ENCODE peak calls at places on chromosomes 6 and 20, in five cellular contexts. W, E, Y, I and R are unnamed samples.

GRCh38 chr6:166959906-166960608 is 3.7 kb upstream of the RNASET2 start:
- DNase-seq in W (no peak), E (no peak), Y (no peak), I (no peak), R (no peak)

GRCh38 chr6:156449569-156449968 is 327.6 kb upstream of the ARID1B start:
- DNase-seq in W (no peak), I (no peak), E (peak), Y (no peak), R (no peak)

GRCh38 chr6:143108278-143108677 is 47.6 kb downstream of the AIG1 start:
- DNase-seq in Y (no peak), E (no peak), W (no peak), I (peak), R (no peak)

GRCh38 chr20:32907886-32908285 is 49.2 kb downstream of the EFCAB8 start:
- DNase-seq in Y (no peak), W (no peak), I (no peak), E (no peak), R (no peak)

GRCh38 chr20:8971669-8972316 is 97.1 kb upstream of the PLCB4 start:
- DNase-seq in E (no peak), Y (no peak), I (no peak), W (no peak), R (no peak)

GRCh38 chr6:51515052-51515402 is 572.4 kb downstream of the PKHD1 start:
- DNase-seq in E (no peak), W (no peak), I (no peak), Y (no peak), R (no peak)

GRCh38 chr6:82211326-82211725 is 36.2 kb downstream of the IBTK start:
- DNase-seq in I (no peak), E (no peak), W (no peak), Y (no peak), R (no peak)

GRCh38 chr6:43963877-43964658 is 163.2 kb downstream of the MRPL14 start:
- DNase-seq in Y (no peak), I (no peak), E (no peak), W (no peak), R (no peak)

GRCh38 chr6:118651282-118652050 is at the start of gene CEP85L:
- DNase-seq in E (peak), Y (peak), W (peak), I (peak), R (peak)

GRCh38 chr6:116229287-116229913 is 24.5 kb downstream of the TSPYL4 start:
- DNase-seq in E (peak), W (peak), I (peak), Y (peak), R (no peak)

GRCh38 chr6:125392682-125393081 is 90.9 kb upstream of the HDDC2 start:
- DNase-seq in E (no peak), W (no peak), I (no peak), Y (no peak), R (peak)

GRCh38 chr20:61577065-61577464 is 325.0 kb downstream of the CDH4 start:
- DNase-seq in Y (no peak), E (no peak), W (no peak), I (no peak), R (no peak)

GRCh38 chr6:2127484-2127911 is 117.9 kb downstream of the GMDS start:
- DNase-seq in I (peak), Y (no peak), W (no peak), E (no peak), R (peak)

GRCh38 chr6:105452924-105453756 is 50.3 kb upstream of the PREP start:
- DNase-seq in W (no peak), Y (no peak), E (no peak), I (no peak), R (peak)

GRCh38 chr20:33664085-33664761 is 2.1 kb downstream of the C20orf144 start:
- DNase-seq in W (no peak), I (no peak), E (peak), Y (no peak), R (no peak)

GRCh38 chr6:139711714-139712585 is 337.5 kb upstream of the CITED2 start:
- DNase-seq in E (no peak), W (no peak), Y (no peak), I (peak), R (no peak)

GRCh38 chr6:27250955-27251671 is 3.6 kb downstream of the PRSS16 start:
- DNase-seq in E (peak), W (no peak), I (peak), Y (no peak), R (peak)

GRCh38 chr20:11182715-11183114 is 508.9 kb upstream of the JAG1 start:
- DNase-seq in W (no peak), E (no peak), Y (no peak), I (peak), R (no peak)

GRCh38 chr20:43911066-43911465 is 3.6 kb upstream of the TOX2 start:
- DNase-seq in I (peak), W (no peak), Y (peak), E (peak), R (no peak)

GRCh38 chr6:112122758-112123157 is 35.4 kb downstream of the FAM229B start:
- DNase-seq in I (no peak), E (no peak), W (no peak), Y (no peak), R (no peak)

GRCh38 chr20:35502352-35502751 is 27.1 kb downstream of the C20orf173 start:
- DNase-seq in Y (no peak), E (no peak), W (no peak), I (no peak), R (peak)

GRCh38 chr6:34386316-34387137 is 5.9 kb downstream of the NUDT3 start:
- DNase-seq in I (peak), Y (peak), E (no peak), W (no peak), R (no peak)

GRCh38 chr20:38290829-38291581 is 13.0 kb upstream of the BPI start:
- DNase-seq in Y (peak), E (peak), I (peak), W (no peak), R (no peak)

GRCh38 chr20:57608516-57608915 is 11.7 kb downstream of the ZBP1 start:
- DNase-seq in W (no peak), Y (no peak), E (no peak), I (no peak), R (no peak)

GRCh38 chr20:24955045-24955444 is 6.0 kb downstream of the CST7 start:
- DNase-seq in Y (no peak), E (no peak), I (no peak), W (no peak), R (peak)

GRCh38 chr6:163745566-163746400 is 331.3 kb downstream of the QKI start:
- DNase-seq in Y (peak), E (no peak), I (peak), W (no peak), R (no peak)

GRCh38 chr20:25318471-25319240 is 70.8 kb downstream of the PYGB start:
- DNase-seq in Y (no peak), I (no peak), W (no peak), E (no peak), R (peak)

GRCh38 chr6:16700202-16700997 is 60.9 kb downstream of the ATXN1 start:
- DNase-seq in E (peak), Y (no peak), I (peak), W (no peak), R (no peak)

GRCh38 chr20:52937701-52938100 is 34.5 kb upstream of the TSHZ2 start:
- DNase-seq in I (no peak), Y (no peak), E (peak), W (no peak), R (no peak)

GRCh38 chr6:136031982-136032381 is 180.5 kb downstream of the PDE7B start:
- DNase-seq in E (no peak), I (peak), Y (no peak), W (no peak), R (peak)

GRCh38 chr6:150272264-150272975 is 96.4 kb upstream of the IYD start:
- DNase-seq in E (no peak), Y (no peak), W (no peak), I (no peak), R (no peak)

GRCh38 chr20:33791959-33792597 is 19.1 kb upstream of the CHMP4B start:
- DNase-seq in I (peak), W (no peak), Y (no peak), E (peak), R (peak)

GRCh38 chr6:166494757-166495486 is 91.6 kb downstream of the RAMACL start:
- DNase-seq in W (no peak), Y (no peak), E (no peak), I (no peak), R (no peak)

GRCh38 chr6:142857609-142858195 is 87.3 kb downstream of the HIVEP2 start:
- DNase-seq in Y (no peak), E (no peak), I (no peak), W (no peak), R (peak)

GRCh38 chr6:137102851-137103492 is 58.2 kb upstream of the IL20RA start:
- DNase-seq in W (no peak), Y (no peak), E (no peak), I (no peak), R (peak)

GRCh38 chr6:72551470-72551869 is 70.4 kb upstream of the KCNQ5 start:
- DNase-seq in W (no peak), E (peak), Y (no peak), I (no peak), R (no peak)

GRCh38 chr6:34839696-34840352 is 47.9 kb downstream of the BLTP3A start:
- DNase-seq in Y (no peak), I (no peak), W (no peak), E (no peak), R (no peak)

DNA sequence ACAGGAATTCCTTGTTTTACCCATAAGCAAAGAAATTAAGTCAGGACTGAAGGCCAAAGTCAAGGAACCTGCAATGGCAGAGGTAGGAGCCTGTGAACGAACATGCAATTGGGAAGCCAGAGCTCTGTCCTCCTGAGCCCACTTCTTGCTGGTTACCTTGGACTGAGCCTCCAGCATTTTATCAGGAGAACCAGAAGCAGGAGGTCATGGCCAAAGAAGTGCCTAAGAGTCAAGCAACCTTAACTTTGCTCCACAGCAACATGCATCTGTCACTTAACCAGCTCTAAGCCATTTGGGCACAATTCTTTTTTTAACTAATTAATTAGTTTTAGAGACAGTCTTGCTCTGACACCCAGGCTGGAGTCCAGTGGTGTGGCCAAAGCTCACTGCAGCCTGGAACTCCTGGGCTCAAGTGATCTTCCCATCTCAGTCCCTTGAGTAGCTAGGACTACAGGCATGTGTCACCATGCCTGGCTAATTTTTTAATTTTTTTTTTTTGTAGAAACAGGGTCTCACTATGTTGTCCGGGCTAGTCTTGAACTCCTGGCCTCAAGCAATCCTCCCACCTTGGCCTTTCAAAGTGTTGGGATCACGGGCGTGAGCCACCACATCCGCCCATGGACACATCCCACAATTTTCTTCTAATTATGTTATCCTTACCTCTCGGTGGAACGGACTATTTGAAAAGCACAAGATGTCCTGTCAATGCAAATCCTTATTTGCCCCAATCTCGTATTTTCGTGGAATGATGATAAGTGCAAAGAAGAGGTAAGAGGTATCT is 334.2 kb downstream of the CD83 start:
- DNase-seq in I (no peak), W (no peak), Y (no peak), E (no peak), R (no peak)
- TF ChIP-seq CTCF in I (no peak), W (no peak), Y (no peak), E (no peak), R (no peak)

GRCh38 chr6:122180132-122180531 is 219.3 kb upstream of the HSF2 start:
- DNase-seq in Y (peak), W (no peak), E (no peak), I (no peak), R (no peak)
- TF ChIP-seq CTCF in Y (peak), W (no peak), E (peak), I (no peak), R (no peak)

GRCh38 chr6:11947569-11947968 is 64.5 kb upstream of the HIVEP1 start:
- DNase-seq in E (no peak), W (no peak), Y (no peak), I (no peak), R (no peak)
- TF ChIP-seq CTCF in E (no peak), W (no peak), Y (no peak), I (no peak), R (no peak)

DNA sequence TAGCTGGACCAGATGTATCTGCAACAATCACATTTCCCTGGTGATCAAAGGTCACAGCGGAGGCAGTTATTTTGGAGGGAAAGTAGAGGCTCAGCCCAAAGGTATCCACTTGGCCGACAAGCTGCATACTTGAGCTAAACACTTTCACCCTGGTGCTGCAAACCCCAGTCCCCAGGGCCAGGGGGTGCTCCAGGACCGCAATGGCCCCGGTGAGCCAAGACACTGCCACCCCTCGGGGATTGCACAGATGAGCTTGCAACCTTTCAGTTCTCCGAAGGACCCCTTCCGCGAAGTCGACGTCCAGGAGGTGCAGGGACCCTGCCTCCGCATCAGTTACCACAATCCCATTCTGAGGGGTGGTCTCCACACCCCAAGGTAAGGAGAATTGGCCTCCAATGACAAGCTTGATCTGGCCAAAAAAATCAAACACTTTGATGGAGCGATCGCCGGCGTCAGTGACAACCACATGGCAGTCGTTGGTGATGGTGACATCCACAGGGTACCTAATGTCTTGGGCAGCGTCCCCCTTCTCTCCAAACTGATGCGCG is 823 bp downstream of the NHLRC1 start:
- DNase-seq in E (peak), Y (no peak), I (no peak), W (no peak), R (peak)
- TF ChIP-seq CTCF in E (peak), Y (no peak), I (no peak), W (no peak), R (no peak)

GRCh38 chr20:31788578-31788977 is 30.6 kb upstream of the MYLK2 start:
- DNase-seq in I (peak), Y (no peak), E (peak), W (no peak), R (no peak)
- TF ChIP-seq CTCF in I (peak), Y (peak), E (peak), W (no peak), R (no peak)

GRCh38 chr6:15327271-15327670 is 81.4 kb downstream of the JARID2 start:
- DNase-seq in Y (no peak), W (no peak), I (no peak), E (no peak), R (peak)
- TF ChIP-seq CTCF in Y (no peak), W (no peak), I (peak), E (peak), R (peak)

GRCh38 chr6:11596640-11597237 is 59.2 kb downstream of the TMEM170B start:
- DNase-seq in I (no peak), E (no peak), Y (no peak), W (no peak), R (no peak)

GRCh38 chr6:11598687-11599086 is 61.1 kb downstream of the TMEM170B start:
- DNase-seq in I (no peak), E (no peak), Y (no peak), W (no peak), R (no peak)

GRCh38 chr6:11593096-11593495 is 55.5 kb downstream of the TMEM170B start:
- DNase-seq in W (no peak), I (no peak), Y (no peak), E (no peak), R (no peak)

GRCh38 chr6:11592289-11592906 is 54.8 kb downstream of the TMEM170B start:
- DNase-seq in Y (no peak), I (no peak), W (no peak), E (no peak), R (no peak)

GRCh38 chr6:11595903-11596302 is 58.4 kb downstream of the TMEM170B start:
- DNase-seq in W (no peak), I (no peak), Y (no peak), E (peak), R (no peak)
- TF ChIP-seq CTCF in W (no peak), I (peak), Y (peak), E (peak), R (no peak)